ENCODE peak calls at places on chromosomes 6 and 20, in seven cellular contexts. One of them, this sample, is unnamed.

GRCh38 chr6:117518870-117519269 is 36.4 kb downstream of the DCBLD1 start:
- DNase-seq in occipital lobe: no peak
- DNase-seq in KG1: no peak
- DNase-seq in B cell: no peak
- DNase-seq in cardiac muscle cell: no peak
- DNase-seq in RWPE1: no peak
- DNase-seq in GDM1: no peak
- DNase-seq in this sample: no peak

GRCh38 chr6:116373300-116373699 is 2.6 kb downstream of the DSE start:
- DNase-seq in occipital lobe: no peak
- DNase-seq in KG1: no peak
- DNase-seq in B cell: no peak
- DNase-seq in cardiac muscle cell: no peak
- DNase-seq in RWPE1: no peak
- DNase-seq in GDM1: no peak
- DNase-seq in this sample: no peak

GRCh38 chr6:493840-494239 is 102.3 kb downstream of the IRF4 start:
- DNase-seq in occipital lobe: no peak
- DNase-seq in KG1: no peak
- DNase-seq in B cell: no peak
- DNase-seq in cardiac muscle cell: no peak
- DNase-seq in RWPE1: no peak
- DNase-seq in GDM1: no peak
- DNase-seq in this sample: no peak

GRCh38 chr6:5151955-5152401 is 66.8 kb downstream of the PPP1R3G start:
- DNase-seq in occipital lobe: peak
- DNase-seq in KG1: no peak
- DNase-seq in B cell: no peak
- DNase-seq in cardiac muscle cell: no peak
- DNase-seq in RWPE1: peak
- DNase-seq in GDM1: no peak
- DNase-seq in this sample: no peak

GRCh38 chr6:118501816-118502568 is 46.1 kb upstream of the PLN start:
- DNase-seq in occipital lobe: no peak
- DNase-seq in KG1: no peak
- DNase-seq in B cell: no peak
- DNase-seq in cardiac muscle cell: no peak
- DNase-seq in RWPE1: no peak
- DNase-seq in GDM1: no peak
- DNase-seq in this sample: no peak

GRCh38 chr6:158635427-158636073 is 9.0 kb downstream of the DYNLT1 start:
- DNase-seq in occipital lobe: no peak
- DNase-seq in KG1: no peak
- DNase-seq in B cell: no peak
- DNase-seq in cardiac muscle cell: no peak
- DNase-seq in RWPE1: no peak
- DNase-seq in GDM1: no peak
- DNase-seq in this sample: no peak

GRCh38 chr6:88368071-88368787 is 202.1 kb upstream of the CNR1 start:
- DNase-seq in occipital lobe: no peak
- DNase-seq in KG1: no peak
- DNase-seq in B cell: no peak
- DNase-seq in cardiac muscle cell: no peak
- DNase-seq in RWPE1: peak
- DNase-seq in GDM1: no peak
- DNase-seq in this sample: no peak

GRCh38 chr6:124742971-124743370 is 219.3 kb upstream of the RNF217 start:
- DNase-seq in occipital lobe: no peak
- DNase-seq in KG1: no peak
- DNase-seq in B cell: no peak
- DNase-seq in cardiac muscle cell: no peak
- DNase-seq in RWPE1: peak
- DNase-seq in GDM1: no peak
- DNase-seq in this sample: no peak

GRCh38 chr6:30463651-30464618 is 25.4 kb upstream of the HLA-E start:
- DNase-seq in occipital lobe: no peak
- DNase-seq in KG1: peak
- DNase-seq in B cell: no peak
- DNase-seq in cardiac muscle cell: no peak
- DNase-seq in RWPE1: no peak
- DNase-seq in GDM1: peak
- DNase-seq in this sample: peak

GRCh38 chr6:37822851-37823682 is 3.5 kb downstream of the ZFAND3 start:
- DNase-seq in occipital lobe: no peak
- DNase-seq in KG1: no peak
- DNase-seq in B cell: no peak
- DNase-seq in cardiac muscle cell: peak
- DNase-seq in RWPE1: peak
- DNase-seq in GDM1: no peak
- DNase-seq in this sample: no peak

GRCh38 chr20:64157878-64158277 is 6.4 kb upstream of the MYT1 start:
- DNase-seq in occipital lobe: no peak
- DNase-seq in KG1: no peak
- DNase-seq in B cell: no peak
- DNase-seq in cardiac muscle cell: no peak
- DNase-seq in RWPE1: no peak
- DNase-seq in GDM1: no peak
- DNase-seq in this sample: no peak

GRCh38 chr6:33169286-33170175 is 22.7 kb downstream of the COL11A2 start:
- DNase-seq in occipital lobe: no peak
- DNase-seq in KG1: no peak
- DNase-seq in B cell: no peak
- DNase-seq in cardiac muscle cell: no peak
- DNase-seq in RWPE1: no peak
- DNase-seq in GDM1: no peak
- DNase-seq in this sample: no peak

GRCh38 chr6:25279748-25280616 is 808 bp downstream of the CARMIL1 start:
- DNase-seq in occipital lobe: no peak
- DNase-seq in KG1: no peak
- DNase-seq in B cell: peak
- DNase-seq in cardiac muscle cell: peak
- DNase-seq in RWPE1: peak
- DNase-seq in GDM1: no peak
- DNase-seq in this sample: no peak

GRCh38 chr20:40188319-40188718 is 500.7 kb downstream of the MAFB start:
- DNase-seq in occipital lobe: no peak
- DNase-seq in KG1: no peak
- DNase-seq in B cell: no peak
- DNase-seq in cardiac muscle cell: no peak
- DNase-seq in RWPE1: no peak
- DNase-seq in GDM1: no peak
- DNase-seq in this sample: no peak

GRCh38 chr6:89371849-89372505 is 19.5 kb upstream of the UBE2J1 start:
- DNase-seq in occipital lobe: peak
- DNase-seq in KG1: peak
- DNase-seq in B cell: peak
- DNase-seq in cardiac muscle cell: peak
- DNase-seq in RWPE1: peak
- DNase-seq in GDM1: peak
- DNase-seq in this sample: peak

GRCh38 chr20:45828589-45828988 is 1.5 kb upstream of the TNNC2 start:
- DNase-seq in occipital lobe: no peak
- DNase-seq in KG1: no peak
- DNase-seq in B cell: no peak
- DNase-seq in cardiac muscle cell: peak
- DNase-seq in RWPE1: no peak
- DNase-seq in GDM1: no peak
- DNase-seq in this sample: no peak

GRCh38 chr6:147058786-147059434 is 145.3 kb upstream of the STXBP5 start:
- DNase-seq in occipital lobe: no peak
- DNase-seq in KG1: no peak
- DNase-seq in B cell: no peak
- DNase-seq in cardiac muscle cell: no peak
- DNase-seq in RWPE1: no peak
- DNase-seq in GDM1: no peak
- DNase-seq in this sample: no peak

GRCh38 chr20:22410556-22411130 is 173.7 kb downstream of the FOXA2 start:
- DNase-seq in occipital lobe: no peak
- DNase-seq in KG1: no peak
- DNase-seq in B cell: no peak
- DNase-seq in cardiac muscle cell: no peak
- DNase-seq in RWPE1: no peak
- DNase-seq in GDM1: no peak
- DNase-seq in this sample: no peak

GRCh38 chr20:641516-641913 is 11.5 kb downstream of the SRXN1 start:
- DNase-seq in occipital lobe: no peak
- DNase-seq in KG1: no peak
- DNase-seq in B cell: peak
- DNase-seq in cardiac muscle cell: no peak
- DNase-seq in RWPE1: no peak
- DNase-seq in GDM1: no peak
- DNase-seq in this sample: no peak

GRCh38 chr6:90406957-90407356 is 110.3 kb upstream of the BACH2 start:
- DNase-seq in occipital lobe: no peak
- DNase-seq in KG1: no peak
- DNase-seq in B cell: no peak
- DNase-seq in cardiac muscle cell: peak
- DNase-seq in RWPE1: peak
- DNase-seq in GDM1: no peak
- DNase-seq in this sample: no peak

GRCh38 chr20:63006611-63007471 is at the start of gene BHLHE23:
- DNase-seq in occipital lobe: no peak
- DNase-seq in KG1: no peak
- DNase-seq in B cell: peak
- DNase-seq in cardiac muscle cell: peak
- DNase-seq in RWPE1: no peak
- DNase-seq in GDM1: no peak
- DNase-seq in this sample: no peak

GRCh38 chr20:15823718-15824117 is 749.5 kb downstream of the KIF16B start:
- DNase-seq in occipital lobe: no peak
- DNase-seq in KG1: no peak
- DNase-seq in B cell: no peak
- DNase-seq in cardiac muscle cell: no peak
- DNase-seq in RWPE1: no peak
- DNase-seq in GDM1: no peak
- DNase-seq in this sample: no peak

GRCh38 chr6:105764318-105764717 is 321.8 kb upstream of the PRDM1 start:
- DNase-seq in occipital lobe: no peak
- DNase-seq in KG1: no peak
- DNase-seq in B cell: no peak
- DNase-seq in cardiac muscle cell: no peak
- DNase-seq in RWPE1: no peak
- DNase-seq in GDM1: no peak
- DNase-seq in this sample: no peak

GRCh38 chr6:168699631-168700315 is 258.8 kb downstream of the SMOC2 start:
- DNase-seq in occipital lobe: peak
- DNase-seq in KG1: no peak
- DNase-seq in B cell: no peak
- DNase-seq in cardiac muscle cell: no peak
- DNase-seq in RWPE1: no peak
- DNase-seq in GDM1: no peak
- DNase-seq in this sample: no peak

GRCh38 chr6:144149894-144150672 is at the start of gene STX11:
- DNase-seq in occipital lobe: no peak
- DNase-seq in KG1: no peak
- DNase-seq in B cell: peak
- DNase-seq in cardiac muscle cell: peak
- DNase-seq in RWPE1: peak
- DNase-seq in GDM1: peak
- DNase-seq in this sample: peak

GRCh38 chr6:19035454-19035853 is 648.3 kb downstream of the RNF144B start:
- DNase-seq in occipital lobe: no peak
- DNase-seq in KG1: no peak
- DNase-seq in B cell: no peak
- DNase-seq in cardiac muscle cell: no peak
- DNase-seq in RWPE1: no peak
- DNase-seq in GDM1: no peak
- DNase-seq in this sample: no peak

GRCh38 chr6:29509239-29509638 is 21.5 kb upstream of the MAS1L start:
- DNase-seq in occipital lobe: no peak
- DNase-seq in KG1: no peak
- DNase-seq in B cell: no peak
- DNase-seq in cardiac muscle cell: no peak
- DNase-seq in RWPE1: no peak
- DNase-seq in GDM1: no peak
- DNase-seq in this sample: no peak

GRCh38 chr6:158708239-158708638 is 58.4 kb downstream of the SYTL3 start:
- DNase-seq in occipital lobe: no peak
- DNase-seq in KG1: no peak
- DNase-seq in B cell: no peak
- DNase-seq in cardiac muscle cell: peak
- DNase-seq in RWPE1: no peak
- DNase-seq in GDM1: no peak
- DNase-seq in this sample: no peak

GRCh38 chr6:129634411-129635230 is 75.4 kb downstream of the ARHGAP18 start:
- DNase-seq in occipital lobe: no peak
- DNase-seq in KG1: no peak
- DNase-seq in B cell: no peak
- DNase-seq in cardiac muscle cell: no peak
- DNase-seq in RWPE1: no peak
- DNase-seq in GDM1: no peak
- DNase-seq in this sample: no peak

GRCh38 chr6:40627316-40627715 is 40.2 kb upstream of the LRFN2 start:
- DNase-seq in occipital lobe: no peak
- DNase-seq in KG1: no peak
- DNase-seq in B cell: no peak
- DNase-seq in cardiac muscle cell: no peak
- DNase-seq in RWPE1: peak
- DNase-seq in GDM1: no peak
- DNase-seq in this sample: no peak

GRCh38 chr6:163842467-163842866 is 427.9 kb downstream of the QKI start:
- DNase-seq in occipital lobe: no peak
- DNase-seq in KG1: no peak
- DNase-seq in B cell: no peak
- DNase-seq in cardiac muscle cell: no peak
- DNase-seq in RWPE1: no peak
- DNase-seq in GDM1: no peak
- DNase-seq in this sample: no peak

GRCh38 chr20:21832442-21833152 is 127.1 kb downstream of the PAX1 start:
- DNase-seq in occipital lobe: peak
- DNase-seq in KG1: no peak
- DNase-seq in B cell: no peak
- DNase-seq in cardiac muscle cell: no peak
- DNase-seq in RWPE1: no peak
- DNase-seq in GDM1: no peak
- DNase-seq in this sample: no peak

GRCh38 chr20:20076297-20077065 is 24.1 kb downstream of the CFAP61 start:
- DNase-seq in occipital lobe: peak
- DNase-seq in KG1: no peak
- DNase-seq in B cell: no peak
- DNase-seq in cardiac muscle cell: no peak
- DNase-seq in RWPE1: peak
- DNase-seq in GDM1: no peak
- DNase-seq in this sample: no peak

GRCh38 chr6:34151321-34152041 is 5.6 kb upstream of the GRM4 start:
- DNase-seq in occipital lobe: no peak
- DNase-seq in KG1: no peak
- DNase-seq in B cell: peak
- DNase-seq in cardiac muscle cell: no peak
- DNase-seq in RWPE1: no peak
- DNase-seq in GDM1: no peak
- DNase-seq in this sample: no peak

GRCh38 chr20:12207875-12208274 is 290.2 kb downstream of the BTBD3 start:
- DNase-seq in occipital lobe: no peak
- DNase-seq in KG1: no peak
- DNase-seq in B cell: no peak
- DNase-seq in cardiac muscle cell: peak
- DNase-seq in RWPE1: peak
- DNase-seq in GDM1: peak
- DNase-seq in this sample: peak

GRCh38 chr20:914727-915498 is 1.2 kb downstream of the ANGPT4 start:
- DNase-seq in occipital lobe: no peak
- DNase-seq in KG1: peak
- DNase-seq in B cell: no peak
- DNase-seq in cardiac muscle cell: no peak
- DNase-seq in RWPE1: no peak
- DNase-seq in GDM1: no peak
- DNase-seq in this sample: no peak

GRCh38 chr6:90025418-90026089 is 131.3 kb downstream of the GJA10 start:
- DNase-seq in occipital lobe: no peak
- DNase-seq in KG1: no peak
- DNase-seq in B cell: no peak
- DNase-seq in cardiac muscle cell: no peak
- DNase-seq in RWPE1: peak
- DNase-seq in GDM1: no peak
- DNase-seq in this sample: no peak

GRCh38 chr6:41938590-41938989 is 3.0 kb downstream of the CCND3 start:
- DNase-seq in occipital lobe: no peak
- DNase-seq in KG1: no peak
- DNase-seq in B cell: no peak
- DNase-seq in cardiac muscle cell: no peak
- DNase-seq in RWPE1: no peak
- DNase-seq in GDM1: no peak
- DNase-seq in this sample: no peak

This sample was measured in Kasumi-1.